ENCODE peak calls at places on chromosome 7, in eight cellular contexts. Z is IMR-90, J is Peyer's patch, P is right lobe of liver, G is iPS DF 6.9, U is cardiac muscle cell, C is astrocyte of the spinal cord, L is AG04450. T is an unnamed sample.

GRCh38 chr7:108129018-108129965 is 869 bp downstream of the LAMB4 start:
- DNase-seq in Z (no peak), J (no peak), P (no peak), G (no peak), U (no peak), C (no peak), L (no peak), T (no peak)

GRCh38 chr7:46279290-46279689 is 358.2 kb upstream of the IGFBP3 start:
- DNase-seq in Z (no peak), J (no peak), P (no peak), G (no peak), U (no peak), C (no peak), L (no peak), T (no peak)

GRCh38 chr7:111486472-111487142 is 75.7 kb downstream of the IMMP2L start:
- DNase-seq in Z (peak), J (no peak), P (no peak), G (peak), U (peak), C (peak), L (peak), T (no peak)

GRCh38 chr7:43906327-43907010 is at the start of gene URGCP:
- DNase-seq in Z (peak), J (peak), P (peak), G (no peak), U (peak), C (peak), L (no peak), T (peak)

GRCh38 chr7:98836811-98837631 is 32.8 kb downstream of the TMEM130 start:
- DNase-seq in Z (peak), J (no peak), P (no peak), G (no peak), U (peak), C (peak), L (no peak), T (no peak)

GRCh38 chr7:85186521-85187241 is at the start of gene SEMA3D:
- DNase-seq in Z (peak), J (peak), P (peak), G (peak), U (peak), C (peak), L (peak), T (peak)

GRCh38 chr7:32381024-32381601 is 109.1 kb downstream of the LSM5 start:
- DNase-seq in Z (no peak), J (no peak), P (no peak), G (no peak), U (no peak), C (no peak), L (no peak), T (no peak)

GRCh38 chr7:4173615-4174014 is 508.5 kb upstream of the FOXK1 start:
- DNase-seq in Z (no peak), J (no peak), P (no peak), G (no peak), U (no peak), C (no peak), L (no peak), T (no peak)

GRCh38 chr7:91713669-91714068 is 166.8 kb downstream of the MTERF1 start:
- DNase-seq in Z (no peak), J (no peak), P (no peak), G (no peak), U (no peak), C (no peak), L (no peak), T (no peak)

GRCh38 chr7:102912742-102913141 is at the start of gene LRRC17:
- DNase-seq in Z (peak), J (no peak), P (no peak), G (no peak), U (peak), C (peak), L (peak), T (peak)

GRCh38 chr7:114364151-114364550 is 50.5 kb upstream of the FOXP2 start:
- DNase-seq in Z (no peak), J (no peak), P (no peak), G (no peak), U (no peak), C (no peak), L (no peak), T (no peak)

GRCh38 chr7:47516985-47517590 is 64.8 kb downstream of the TNS3 start:
- DNase-seq in Z (no peak), J (no peak), P (no peak), G (no peak), U (no peak), C (peak), L (no peak), T (no peak)

GRCh38 chr7:112201421-112201820 is 4.8 kb downstream of the DOCK4 start:
- DNase-seq in Z (peak), J (no peak), P (no peak), G (no peak), U (peak), C (peak), L (peak), T (no peak)

GRCh38 chr7:89775459-89775858 is 378.8 kb upstream of the STEAP1 start:
- DNase-seq in Z (no peak), J (no peak), P (no peak), G (no peak), U (no peak), C (no peak), L (no peak), T (no peak)

GRCh38 chr7:98341106-98341505 is 59.6 kb downstream of the BRI3 start:
- DNase-seq in Z (peak), J (no peak), P (no peak), G (no peak), U (no peak), C (peak), L (no peak), T (no peak)

GRCh38 chr7:115004121-115004520 is 82.2 kb downstream of the MDFIC start:
- DNase-seq in Z (peak), J (no peak), P (no peak), G (no peak), U (no peak), C (no peak), L (no peak), T (no peak)

GRCh38 chr7:114820993-114821945 is 100.6 kb upstream of the MDFIC start:
- DNase-seq in Z (peak), J (no peak), P (no peak), G (no peak), U (peak), C (no peak), L (no peak), T (no peak)

GRCh38 chr7:43758029-43758860 is at the start of gene BLVRA:
- DNase-seq in Z (peak), J (peak), P (peak), G (no peak), U (peak), C (peak), L (no peak), T (no peak)

GRCh38 chr7:57361406-57361805 is 88.6 kb upstream of the ZNF716 start:
- DNase-seq in Z (no peak), J (no peak), P (no peak), G (no peak), U (no peak), C (no peak), L (no peak), T (no peak)

DNA sequence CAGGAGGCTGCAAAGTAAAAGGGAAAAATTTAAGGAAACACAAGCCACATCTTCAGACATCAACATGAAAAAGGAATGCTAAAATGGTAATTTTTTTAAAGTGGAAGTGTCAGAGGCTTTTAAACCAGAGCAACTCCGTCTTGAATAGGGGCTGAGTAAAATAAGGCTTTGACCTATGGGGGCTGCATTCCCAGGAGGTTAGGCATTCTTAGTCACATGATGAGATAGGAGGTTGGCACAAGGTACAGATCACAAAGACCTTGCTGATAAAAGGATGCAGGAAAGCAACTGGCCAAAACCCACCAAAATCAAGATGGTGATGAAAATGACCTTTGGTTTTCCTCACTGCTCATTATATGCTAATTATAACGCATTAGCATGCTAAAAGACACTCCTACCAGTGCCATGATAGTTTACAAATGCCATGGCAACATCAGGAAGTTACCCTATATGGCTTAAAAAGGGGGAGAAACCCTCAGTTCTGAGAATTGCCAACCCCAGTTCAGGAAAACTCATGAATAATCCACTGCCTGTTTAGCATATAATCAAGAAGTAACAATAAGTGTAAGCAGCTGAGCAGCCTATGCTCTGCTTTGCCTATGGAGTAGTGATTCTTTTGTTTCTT is 128.3 kb downstream of the SKAP2 start:
- DNase-seq in Z (no peak), J (no peak), P (no peak), G (no peak), U (no peak), C (no peak), L (no peak), T (no peak)
- H3K4me3 ChIP-seq in Z (no peak), J (no peak), P (no peak), G (no peak), U (no peak), C (no peak), L (no peak), T (no peak)

GRCh38 chr7:36128448-36129047 is 24.5 kb upstream of the EEPD1 start:
- DNase-seq in Z (peak), J (peak), P (peak), G (no peak), U (peak), C (peak), L (peak), T (no peak)
- H3K4me3 ChIP-seq in Z (no peak), J (no peak), P (peak), G (no peak), U (no peak), C (no peak), L (no peak), T (no peak)

GRCh38 chr7:151343516-151343915 is 1.9 kb downstream of the NUB1 start:
- DNase-seq in Z (no peak), J (no peak), P (no peak), G (no peak), U (no peak), C (no peak), L (no peak), T (no peak)
- H3K4me3 ChIP-seq in Z (no peak), J (no peak), P (no peak), G (no peak), U (no peak), C (no peak), L (no peak), T (no peak)

DNA sequence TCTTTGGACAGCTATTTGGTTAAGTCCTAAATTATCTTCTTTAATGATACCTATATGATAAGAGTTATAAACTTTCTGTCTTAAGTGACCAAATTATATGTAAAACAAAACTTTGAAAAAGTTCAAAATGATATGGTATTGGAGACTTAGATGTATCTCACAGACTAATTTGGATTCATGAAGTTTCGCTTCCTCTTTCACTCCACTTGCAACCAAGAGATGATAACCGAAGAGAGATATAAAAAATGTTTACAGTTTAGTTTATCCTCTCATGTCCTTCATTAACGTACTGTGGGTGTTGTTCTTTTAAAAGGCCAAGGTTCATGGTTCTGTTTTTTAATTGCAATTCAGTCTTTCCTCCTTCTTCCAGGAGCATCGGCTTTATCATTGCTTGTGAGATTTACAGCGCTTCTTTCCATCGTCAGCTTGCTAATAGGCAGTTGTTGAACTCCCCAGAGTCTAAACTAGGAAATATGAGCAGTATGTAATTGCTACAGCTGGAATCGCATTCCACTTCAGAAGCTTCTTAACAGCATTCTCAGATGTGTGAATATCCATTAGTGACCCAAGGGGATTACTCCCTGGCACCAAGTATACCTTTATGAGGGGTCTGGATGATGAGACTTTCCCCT is 75.9 kb upstream of the HGF start:
- DNase-seq in Z (peak), J (no peak), P (no peak), G (no peak), U (peak), C (no peak), L (no peak), T (peak)
- H3K4me3 ChIP-seq in Z (peak), J (no peak), P (no peak), G (no peak), U (no peak), C (no peak), L (no peak), T (no peak)

GRCh38 chr7:143002856-143003255 is 24.1 kb downstream of the OR9A2 start:
- DNase-seq in Z (no peak), J (peak), P (no peak), G (no peak), U (no peak), C (no peak), L (no peak), T (no peak)
- H3K4me3 ChIP-seq in Z (no peak), J (no peak), P (peak), G (no peak), U (no peak), C (no peak), L (no peak), T (no peak)